ENCODE peak calls at places on chromosome 16, in ten cellular contexts. I is aorta; Q is CD8-positive, alpha-beta T cell; B is tibial artery; U is right atrium auricular region; E is mesenchymal stem cell; P is thoracic aorta; G is cardiac muscle cell; V is endothelial cell of umbilical vein; N is neural progenitor cell. Z is an unnamed sample.

GRCh38 chr16:46832757-46833464 is 1.9 kb upstream of the C16orf87 start:
- DNase-seq in I (no peak), Q (no peak), B (no peak), U (no peak), E (no peak), P (no peak), G (no peak), V (no peak), N (no peak), Z (no peak)

GRCh38 chr16:22161999-22162657 is at the start of gene SDR42E2:
- DNase-seq in I (no peak), Q (peak; percentile 60), B (no peak), U (no peak), E (no peak), P (no peak), G (peak; percentile 35), V (no peak), N (peak; percentile 73), Z (peak; percentile 26)

GRCh38 chr16:89257757-89258465 is 40.4 kb downstream of the ZNF778 start:
- DNase-seq in I (no peak), Q (no peak), B (no peak), U (no peak), E (no peak), P (no peak), G (no peak), V (no peak), N (no peak), Z (no peak)

GRCh38 chr16:70467113-70467512 is 12.7 kb downstream of the FCSK start:
- DNase-seq in I (no peak), Q (no peak), B (no peak), U (no peak), E (no peak), P (no peak), G (no peak), V (no peak), N (no peak), Z (no peak)

GRCh38 chr16:27826081-27826892 is 237.2 kb downstream of the GSG1L start:
- DNase-seq in I (no peak), Q (no peak), B (no peak), U (no peak), E (no peak), P (no peak), G (no peak), V (no peak), N (no peak), Z (no peak)

GRCh38 chr16:71610936-71611871 is 14.8 kb upstream of the MARVELD3 start:
- DNase-seq in I (peak; percentile 62), Q (peak; percentile 73), B (peak; percentile 28), U (peak; percentile 65), E (peak; percentile 51), P (no peak), G (peak; percentile 83), V (peak; percentile 64), N (peak; percentile 81), Z (peak; percentile 54)

GRCh38 chr16:13112639-13113038 is 211.2 kb downstream of the SHISA9 start:
- DNase-seq in I (no peak), Q (no peak), B (no peak), U (no peak), E (no peak), P (no peak), G (no peak), V (no peak), N (peak; percentile 61), Z (no peak)

GRCh38 chr16:4407543-4408322 is 8.7 kb downstream of the CORO7 start:
- DNase-seq in I (no peak), Q (no peak), B (no peak), U (no peak), E (peak; percentile 86), P (no peak), G (no peak), V (no peak), N (no peak), Z (no peak)

DNA sequence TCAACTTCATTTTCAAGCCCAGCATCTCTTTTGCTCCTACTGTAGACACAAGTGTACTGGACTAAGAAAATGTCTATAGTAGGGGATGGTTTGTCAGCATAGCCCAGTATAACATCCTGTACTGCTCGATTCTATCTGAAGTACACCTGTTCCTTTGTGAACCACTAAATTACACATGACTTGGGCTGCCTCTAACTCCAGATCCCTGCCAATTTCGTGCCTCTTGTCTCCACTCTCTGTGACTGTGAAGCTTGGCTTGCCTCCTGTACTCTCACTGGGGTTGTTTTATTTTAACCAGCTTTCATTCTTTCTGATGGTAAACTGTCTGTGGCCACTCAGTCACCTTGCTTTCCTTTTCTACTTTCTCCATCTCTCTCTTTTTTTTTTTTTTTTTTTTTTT is 24.5 kb downstream of the GFOD2 start:
- DNase-seq in I (no peak), Q (no peak), B (no peak), U (no peak), E (no peak), P (no peak), G (no peak), V (no peak), N (no peak), Z (no peak)
- H3K27me3 ChIP-seq in I (no peaks in the 10 kb centered on the region), Q (no peaks in the 10 kb centered on the region), B (no peaks in the 10 kb centered on the region), U (no peaks in the 10 kb centered on the region), E (no peaks in the 10 kb centered on the region), P (no peaks in the 10 kb centered on the region), G (peaks cover 90% of the 10 kb centered on the region), V (no peaks in the 10 kb centered on the region), N (no peaks in the 10 kb centered on the region), Z (no peaks in the 10 kb centered on the region)

GRCh38 chr16:9102943-9103342 is 11.5 kb downstream of the HAPSTR1 start:
- DNase-seq in I (no peak), Q (peak; percentile 40), B (no peak), U (no peak), E (no peak), P (no peak), G (no peak), V (no peak), N (no peak), Z (no peak)
- H3K4me1 ChIP-seq in I (peaks cover 8% of the 10 kb centered on the region), Q (peaks cover 100% of the 10 kb centered on the region), B (peaks cover 63% of the 10 kb centered on the region), U (no peaks in the 10 kb centered on the region), E (peaks cover 15% of the 10 kb centered on the region), P (peaks cover 54% of the 10 kb centered on the region), G (peaks cover 8% of the 10 kb centered on the region), V (peaks cover 6% of the 10 kb centered on the region), N (peaks cover 2% of the 10 kb centered on the region), Z (peaks cover 97% of the 10 kb centered on the region)

GRCh38 chr16:30024451-30024850 is 1.5 kb downstream of the C16orf92 start:
- DNase-seq in I (no peak), Q (no peak), B (no peak), U (no peak), E (no peak), P (no peak), G (no peak), V (no peak), N (no peak), Z (no peak)

GRCh38 chr16:30025574-30025973 is 2.6 kb downstream of the C16orf92 start:
- DNase-seq in I (no peak), Q (no peak), B (no peak), U (no peak), E (no peak), P (no peak), G (no peak), V (no peak), N (no peak), Z (no peak)

GRCh38 chr16:30026449-30026848 is 3.5 kb downstream of the C16orf92 start:
- DNase-seq in I (no peak), Q (no peak), B (no peak), U (no peak), E (no peak), P (no peak), G (no peak), V (no peak), N (no peak), Z (no peak)

GRCh38 chr16:30023586-30023985 is 588 bp downstream of the C16orf92 start:
- DNase-seq in I (no peak), Q (no peak), B (no peak), U (no peak), E (no peak), P (no peak), G (no peak), V (no peak), N (no peak), Z (no peak)

DNA sequence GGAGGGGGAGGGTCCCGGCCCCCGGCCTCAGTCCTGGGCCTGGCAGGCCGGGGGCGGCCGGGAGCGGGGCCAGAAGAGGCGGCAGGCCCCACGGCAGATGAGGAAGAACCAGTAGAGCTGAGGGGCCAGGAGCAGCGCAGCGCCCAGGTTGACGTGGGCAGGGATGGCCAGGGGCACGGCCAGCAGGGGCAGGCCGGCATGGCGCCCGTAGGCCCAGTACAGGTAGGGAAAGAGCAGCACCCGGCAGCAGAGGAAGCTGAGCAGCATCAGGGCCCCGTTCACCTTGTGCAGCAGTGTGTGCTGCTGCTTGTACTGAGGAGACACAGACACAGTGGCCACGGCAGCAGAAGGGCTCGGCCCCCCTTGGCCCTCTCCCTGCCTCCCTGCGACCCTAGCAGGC is 2.2 kb downstream of the C16orf92 start:
- DNase-seq in I (no peak), Q (no peak), B (no peak), U (no peak), E (no peak), P (no peak), G (no peak), V (no peak), N (no peak), Z (no peak)
- H3K27me3 ChIP-seq in I (no peaks in the 10 kb centered on the region), Q (peaks cover 11% of the 10 kb centered on the region), B (peaks cover 78% of the 10 kb centered on the region), U (no peaks in the 10 kb centered on the region), E (peaks cover 78% of the 10 kb centered on the region), P (no peaks in the 10 kb centered on the region), G (peaks cover 7% of the 10 kb centered on the region), V (peaks cover 10% of the 10 kb centered on the region), N (peaks cover 8% of the 10 kb centered on the region), Z (no peaks in the 10 kb centered on the region)

GRCh38 chr16:85367485-85367884 is 245.6 kb upstream of the GSE1 start:
- DNase-seq in I (no peak), Q (no peak), B (no peak), U (no peak), E (no peak), P (no peak), G (no peak), V (no peak), N (no peak), Z (no peak)

GRCh38 chr16:85370881-85371651 is 242.1 kb upstream of the GSE1 start:
- DNase-seq in I (peak; percentile 84), Q (no peak), B (peak; percentile 70), U (peak; percentile 68), E (peak; percentile 67), P (peak; percentile 35), G (no peak), V (no peak), N (no peak), Z (no peak)

GRCh38 chr16:85370543-85370880 is 242.6 kb upstream of the GSE1 start:
- DNase-seq in I (no peak), Q (no peak), B (no peak), U (no peak), E (no peak), P (no peak), G (no peak), V (no peak), N (no peak), Z (no peak)

GRCh38 chr16:85369741-85370528 is 243.2 kb upstream of the GSE1 start:
- DNase-seq in I (peak; percentile 75), Q (peak; percentile 29), B (peak; percentile 64), U (no peak), E (peak; percentile 71), P (peak; percentile 32), G (peak; percentile 51), V (no peak), N (peak; percentile 67), Z (peak; percentile 14)

DNA sequence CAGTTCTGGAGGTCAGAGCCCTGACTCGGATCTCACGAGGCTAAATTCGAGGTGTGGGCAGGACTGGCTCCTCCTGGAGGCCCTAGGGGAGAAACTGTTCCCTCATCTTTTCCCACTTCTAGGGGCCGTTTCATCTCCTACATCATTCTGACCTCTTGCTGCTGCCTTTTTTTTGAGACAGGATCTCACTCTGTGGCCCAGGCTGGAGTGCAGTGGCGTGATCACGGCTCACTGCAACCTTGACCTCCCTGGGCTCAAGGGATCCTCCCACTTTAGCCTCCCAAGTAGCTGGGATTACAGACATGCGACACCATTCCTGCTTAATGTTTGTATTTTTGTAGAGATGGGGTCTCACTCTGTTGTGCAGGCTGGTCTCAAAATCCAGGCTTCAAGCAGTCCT is 244.1 kb upstream of the GSE1 start:
- DNase-seq in I (no peak), Q (no peak), B (no peak), U (no peak), E (peak; percentile 48), P (no peak), G (no peak), V (no peak), N (no peak), Z (no peak)
- H3K4me1 ChIP-seq in I (no peaks in the 10 kb centered on the region), Q (no peaks in the 10 kb centered on the region), B (peaks cover 46% of the 10 kb centered on the region), U (no peaks in the 10 kb centered on the region), E (peaks cover 44% of the 10 kb centered on the region), P (peaks cover 21% of the 10 kb centered on the region), G (peaks cover 18% of the 10 kb centered on the region), V (peaks cover 3% of the 10 kb centered on the region), N (peaks cover 14% of the 10 kb centered on the region), Z (no peaks in the 10 kb centered on the region)

Z was measured in CD4-positive, CD25-positive, alpha-beta regulatory T cell.